ENCODE peak calls at places on chromosomes 11 and 22, in four cellular contexts. I, S, T and O are unnamed samples.
A peak's percentile ranks its signal among the peaks of the same experiment; 100 is the strongest.

GRCh38 chr11:114075891-114076441 is 16.5 kb downstream of the ZBTB16 start:
- DNase-seq in I (no peak), S (no peak), T (no peak), O (peak; percentile 64)

GRCh38 chr11:64542172-64543125 is 48.6 kb upstream of the SLC22A12 start:
- DNase-seq in I (no peak), S (no peak), T (no peak), O (no peak)

GRCh38 chr11:17890333-17890732 is 122.5 kb downstream of the SERGEF start:
- DNase-seq in I (no peak), S (no peak), T (no peak), O (no peak)

GRCh38 chr11:123173040-123173855 is 21.8 kb downstream of the CLMP start:
- DNase-seq in I (no peak), S (no peak), T (no peak), O (no peak)

GRCh38 chr22:28381427-28382167 is 298.0 kb downstream of the TTC28 start:
- DNase-seq in I (no peak), S (no peak), T (no peak), O (no peak)

GRCh38 chr22:37331034-37331428 is 48.7 kb downstream of the CYTH4 start:
- DNase-seq in I (no peak), S (no peak), T (no peak), O (no peak)

GRCh38 chr11:64744544-64745218 is 739 bp upstream of the RASGRP2 start:
- DNase-seq in I (no peak), S (no peak), T (no peak), O (no peak)

GRCh38 chr11:125188021-125188420 is 23.5 kb downstream of the PKNOX2 start:
- DNase-seq in I (no peak), S (no peak), T (no peak), O (no peak)

GRCh38 chr22:45805413-45805812 is 133.8 kb downstream of the ATXN10 start:
- DNase-seq in I (no peak), S (no peak), T (no peak), O (no peak)

GRCh38 chr11:100756556-100756955 is 69.5 kb downstream of the ARHGAP42 start:
- DNase-seq in I (no peak), S (no peak), T (no peak), O (no peak)

GRCh38 chr11:123145661-123146060 is 49.4 kb downstream of the CLMP start:
- DNase-seq in I (no peak), S (no peak), T (no peak), O (no peak)

GRCh38 chr11:2097998-2098690 is 41.0 kb downstream of the IGF2 start:
- DNase-seq in I (no peak), S (no peak), T (no peak), O (no peak)

GRCh38 chr11:13486926-13487660 is 8.7 kb downstream of the PTH start:
- DNase-seq in I (peak; percentile 79), S (peak; percentile 63), T (no peak), O (peak; percentile 44)

GRCh38 chr11:75563978-75564552 is 2.0 kb downstream of the SERPINH1 start:
- DNase-seq in I (no peak), S (peak; percentile 64), T (no peak), O (peak; percentile 66)

GRCh38 chr11:62145261-62145871 is 21.6 kb downstream of the INCENP start:
- DNase-seq in I (no peak), S (no peak), T (no peak), O (no peak)

GRCh38 chr22:43823353-43823908 is 11.3 kb upstream of the EFCAB6 start:
- DNase-seq in I (peak; percentile 75), S (no peak), T (no peak), O (no peak)

GRCh38 chr22:37797874-37798500 is 9.7 kb upstream of the GCAT start:
- DNase-seq in I (no peak), S (no peak), T (no peak), O (no peak)

GRCh38 chr11:115439385-115439784 is 64.8 kb downstream of the CADM1 start:
- DNase-seq in I (no peak), S (no peak), T (no peak), O (no peak)

GRCh38 chr22:21943571-21944448 is 8.8 kb downstream of the PPM1F start:
- DNase-seq in I (no peak), S (no peak), T (no peak), O (no peak)

GRCh38 chr11:125348704-125349635 is 147.1 kb downstream of the FEZ1 start:
- DNase-seq in I (no peak), S (peak; percentile 55), T (no peak), O (peak; percentile 46)

GRCh38 chr11:78290293-78291176 is 101.8 kb downstream of the USP35 start:
- DNase-seq in I (peak; percentile 63), S (no peak), T (no peak), O (no peak)

GRCh38 chr22:42461511-42461910 is 29.3 kb upstream of the NFAM1 start:
- DNase-seq in I (no peak), S (no peak), T (no peak), O (no peak)

GRCh38 chr11:61028135-61028729 is 56.8 kb downstream of the CD6 start:
- DNase-seq in I (no peak), S (no peak), T (no peak), O (no peak)

GRCh38 chr11:81071641-81072040 is 1630.8 kb upstream of the TENM4 start:
- DNase-seq in I (no peak), S (no peak), T (no peak), O (no peak)

GRCh38 chr11:111018571-111018970 is 227.0 kb upstream of the POU2AF2 start:
- DNase-seq in I (no peak), S (no peak), T (no peak), O (no peak)

GRCh38 chr11:9146477-9146876 is 55.1 kb upstream of the SCUBE2 start:
- DNase-seq in I (no peak), S (no peak), T (no peak), O (no peak)

GRCh38 chr11:42651654-42652053 is 660.1 kb upstream of the API5 start:
- DNase-seq in I (no peak), S (no peak), T (no peak), O (no peak)

GRCh38 chr11:117874910-117875396 is 1.5 kb downstream of the FXYD6 start:
- DNase-seq in I (no peak), S (no peak), T (no peak), O (no peak)

GRCh38 chr11:2664331-2664730 is 35.5 kb downstream of the KCNQ1OT1 start:
- DNase-seq in I (no peak), S (no peak), T (no peak), O (no peak)

GRCh38 chr22:35523167-35523928 is 17.3 kb upstream of the RASD2 start:
- DNase-seq in I (no peak), S (no peak), T (no peak), O (peak; percentile 63)

GRCh38 chr11:86099727-86100320 is 30.9 kb upstream of the PICALM start:
- DNase-seq in I (no peak), S (no peak), T (no peak), O (no peak)

GRCh38 chr11:70100283-70100610 is 22.1 kb downstream of the ANO1 start:
- DNase-seq in I (no peak), S (no peak), T (no peak), O (no peak)

DNA sequence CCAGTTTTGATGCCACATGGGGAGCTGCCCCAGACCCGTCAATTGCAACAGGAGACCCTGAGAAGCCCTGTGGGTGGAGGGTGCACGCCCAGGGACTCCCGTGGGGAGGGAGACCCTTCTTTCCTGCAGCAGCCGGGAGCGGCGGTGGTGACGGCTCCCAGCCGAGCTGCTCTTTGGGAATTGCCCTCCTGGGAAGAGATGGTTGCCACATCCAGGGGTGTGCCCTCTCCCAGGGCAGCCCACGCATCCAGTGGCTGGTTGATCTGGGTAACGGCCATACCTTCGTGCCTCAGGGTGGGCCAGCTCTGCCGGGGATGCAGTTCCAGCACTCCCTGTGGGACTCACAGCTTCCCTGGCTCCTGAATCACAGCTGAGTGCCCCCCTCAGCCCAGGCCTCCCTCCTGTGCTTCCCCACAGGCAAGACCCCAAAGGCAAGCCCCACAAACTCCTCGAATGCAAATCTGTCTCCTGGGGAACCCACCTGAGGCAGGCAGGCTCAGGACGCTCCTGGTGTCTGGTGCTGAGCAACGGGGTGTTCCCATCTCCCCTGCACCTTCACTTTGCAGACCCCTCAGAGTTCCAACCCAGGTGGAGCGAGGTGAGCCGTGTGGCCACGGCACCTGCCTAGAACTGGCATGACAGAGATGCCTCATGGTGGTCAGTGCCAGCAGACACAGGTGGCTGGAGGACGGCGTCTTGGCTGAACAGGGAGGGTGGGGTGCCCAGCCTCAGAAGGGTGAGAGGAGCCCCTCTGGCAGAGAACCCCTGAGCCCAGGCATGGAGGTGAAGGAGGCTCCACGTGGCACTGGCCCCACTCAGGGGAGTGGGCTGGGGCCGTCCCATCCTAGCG is 1027.4 kb downstream of the BRD1 start:
- DNase-seq in I (no peak), S (no peak), T (no peak), O (no peak)
- H3K9me3 ChIP-seq in I (no peaks in the 10 kb centered on the region), S (no peaks in the 10 kb centered on the region), T (no peaks in the 10 kb centered on the region), O (no peaks in the 10 kb centered on the region)

GRCh38 chr22:40635940-40636379 is 559 bp downstream of the MRTFA start:
- DNase-seq in I (no peak), S (no peak), T (no peak), O (no peak)

GRCh38 chr22:40637181-40638150 is 947 bp upstream of the MRTFA start:
- DNase-seq in I (peak; percentile 59), S (peak; percentile 33), T (no peak), O (peak; percentile 21)

GRCh38 chr22:40635008-40635939 is 1.2 kb downstream of the MRTFA start:
- DNase-seq in I (no peak), S (peak; percentile 63), T (no peak), O (no peak)

GRCh38 chr22:40636380-40637180 is at the start of gene MRTFA:
- DNase-seq in I (peak; percentile 100), S (peak; percentile 100), T (peak; percentile 99), O (peak; percentile 100)

DNA sequence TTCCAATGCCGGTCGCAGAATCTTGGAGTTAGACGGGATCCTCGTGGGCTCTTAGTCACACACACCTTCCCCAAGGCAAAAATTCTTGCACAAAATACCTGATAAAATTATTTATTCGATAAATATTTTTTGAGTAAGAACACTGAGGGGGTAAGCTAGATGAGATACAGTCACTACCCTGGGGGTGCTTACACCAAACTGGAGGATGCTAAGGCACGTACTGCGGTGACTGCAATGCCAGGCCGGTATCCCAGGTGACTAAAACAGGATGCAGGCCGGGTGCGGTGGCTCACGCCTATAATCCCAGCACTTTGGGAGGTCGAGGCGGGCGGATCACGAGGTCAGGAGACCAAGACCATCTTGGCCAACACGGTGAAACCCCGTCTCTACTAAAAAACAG is 1.7 kb upstream of the MRTFA start:
- DNase-seq in I (no peak), S (no peak), T (no peak), O (no peak)
- H3K4me1 ChIP-seq in I (peaks cover 7% of the 10 kb centered on the region), S (peaks cover 45% of the 10 kb centered on the region), T (peaks cover 8% of the 10 kb centered on the region), O (peaks cover 9% of the 10 kb centered on the region)

DNA sequence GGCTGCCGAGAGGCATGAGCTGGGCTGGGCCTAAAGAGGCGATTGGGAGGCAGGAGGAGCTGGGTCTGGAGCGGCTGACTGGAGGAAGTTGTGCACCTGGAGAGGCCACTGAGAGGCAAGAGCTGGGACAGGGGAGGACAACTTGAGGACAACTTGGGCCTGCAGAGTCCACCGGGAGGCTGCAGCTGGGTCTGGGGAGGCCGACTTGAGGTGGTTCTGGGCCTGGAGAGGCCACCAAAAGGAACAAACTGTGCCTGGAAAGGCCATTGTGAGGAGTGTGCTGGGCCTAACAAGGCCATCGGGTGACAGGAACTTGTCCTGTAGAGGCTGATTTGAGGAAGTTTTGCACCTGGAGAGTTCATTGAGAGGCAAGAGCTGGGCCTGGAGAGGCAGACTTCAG is 41.5 kb downstream of the OR4C45 start:
- DNase-seq in I (no peak), S (no peak), T (no peak), O (no peak)
- H3K9me3 ChIP-seq in I (no peaks in the 10 kb centered on the region), S (peaks cover 24% of the 10 kb centered on the region), T (no peaks in the 10 kb centered on the region), O (no peaks in the 10 kb centered on the region)

DNA sequence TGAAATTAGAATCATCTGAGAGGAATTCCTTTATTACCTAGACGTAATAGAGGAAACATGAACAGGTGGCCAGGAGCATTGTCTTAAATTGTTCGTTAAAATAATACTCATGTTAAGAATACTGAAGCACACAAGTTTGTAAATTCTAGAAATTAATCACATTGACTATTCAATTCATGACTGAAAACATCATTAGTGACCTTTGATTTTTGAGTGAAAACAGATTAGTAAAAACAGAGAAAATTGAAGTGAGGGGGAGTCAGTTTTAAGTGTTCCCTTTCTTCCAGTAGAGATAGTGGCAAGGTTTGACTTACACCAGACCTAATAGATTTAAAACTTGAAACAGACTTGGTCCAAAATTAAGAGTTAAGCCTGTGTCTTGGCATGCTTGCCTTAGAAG is 1.4 kb downstream of the ZFP91 start:
- DNase-seq in I (no peak), S (no peak), T (no peak), O (no peak)
- H3K4me1 ChIP-seq in I (peaks cover 6% of the 10 kb centered on the region), S (peaks cover 89% of the 10 kb centered on the region), T (peaks cover 47% of the 10 kb centered on the region), O (peaks cover 11% of the 10 kb centered on the region)